ENCODE peak calls at places on chromosomes 12 and 14, in four cellular contexts. B is WTC11, S is HepG2, C is GM12878. O is an unnamed sample.

GRCh38 chr12:77742631-77743030 is 88.1 kb upstream of the NAV3 start:
- DNase-seq in B (no peak), C (no peak), S (peak), O (no peak)

GRCh38 chr14:63896278-63896720 is 43.5 kb downstream of the SYNE2 start:
- DNase-seq in S (peak), B (no peak), C (no peak), O (no peak)

GRCh38 chr14:48323655-48324054 is 648.2 kb upstream of the MDGA2 start:
- DNase-seq in B (no peak), C (no peak), S (no peak), O (no peak)

GRCh38 chr14:61764342-61765122 is 2.3 kb downstream of the SNAPC1 start:
- DNase-seq in C (no peak), B (no peak), S (no peak), O (no peak)

GRCh38 chr14:73491256-73491976 is 683 bp downstream of the RIOX1 start:
- DNase-seq in S (peak), C (no peak), B (peak), O (peak)

GRCh38 chr14:38209572-38210159 is 2.0 kb downstream of the SSTR1 start:
- DNase-seq in S (no peak), B (no peak), C (no peak), O (no peak)

GRCh38 chr12:132908145-132909029 is 21.0 kb upstream of the CHFR start:
- DNase-seq in B (peak), S (no peak), C (peak), O (peak)

GRCh38 chr12:100963381-100963780 is 168.8 kb downstream of the ANO4 start:
- DNase-seq in S (no peak), C (no peak), B (no peak), O (no peak)

GRCh38 chr12:83434600-83434999 is 747.9 kb downstream of the TMTC2 start:
- DNase-seq in S (no peak), C (no peak), B (no peak), O (no peak)

GRCh38 chr12:22792198-22792597 is 167.2 kb downstream of the ETNK1 start:
- DNase-seq in S (no peak), C (no peak), B (no peak), O (no peak)

GRCh38 chr14:61561657-61562276 is 133.5 kb upstream of the HIF1A start:
- DNase-seq in B (no peak), C (no peak), S (peak), O (no peak)

GRCh38 chr14:37129047-37129446 is 43.4 kb downstream of the SLC25A21 start:
- DNase-seq in B (no peak), S (no peak), C (no peak), O (no peak)

GRCh38 chr12:128052777-128053176 is 214.2 kb upstream of the TMEM132C start:
- DNase-seq in B (no peak), S (no peak), C (no peak), O (no peak)

GRCh38 chr12:128056299-128056885 is 210.6 kb upstream of the TMEM132C start:
- DNase-seq in S (no peak), C (no peak), B (no peak), O (no peak)

GRCh38 chr12:128047266-128048060 is 219.5 kb upstream of the TMEM132C start:
- DNase-seq in B (no peak), S (no peak), C (no peak), O (no peak)

GRCh38 chr12:128055567-128055966 is 211.4 kb upstream of the TMEM132C start:
- DNase-seq in S (no peak), B (no peak), C (no peak), O (no peak)

DNA sequence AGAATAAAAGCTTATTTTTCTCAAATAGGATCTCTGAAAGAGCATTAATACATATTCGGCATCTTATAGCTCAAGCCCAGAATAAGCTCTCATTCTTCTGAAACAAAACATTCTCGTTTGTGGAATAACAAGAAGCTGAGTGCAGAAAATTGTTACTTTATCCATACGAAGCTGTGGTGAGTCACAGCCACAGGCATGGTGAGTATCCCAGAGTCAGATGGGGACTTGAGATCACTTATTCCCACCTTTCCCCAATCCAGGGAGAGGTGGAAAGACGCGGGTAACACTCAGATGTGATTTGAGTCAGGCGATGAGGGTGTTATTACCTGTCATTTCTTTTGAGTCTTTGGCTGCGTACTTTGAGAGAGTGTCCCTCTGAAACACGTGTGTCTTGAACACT is 214.6 kb upstream of the TMEM132C start:
- DNase-seq in C (no peak), B (no peak), S (no peak), O (no peak)
- TF ChIP-seq CREB1 in C (no peak), B (no peak), S (no peak), O (no peak)

GRCh38 chr14:104023325-104024055 is 62.0 kb upstream of the ASPG start:
- DNase-seq in B (no peak), C (no peak), S (no peak), O (no peak)

GRCh38 chr14:104016873-104017650 is 68.4 kb upstream of the ASPG start:
- DNase-seq in C (no peak), S (no peak), B (no peak), O (no peak)

GRCh38 chr14:104019806-104020205 is 65.7 kb upstream of the ASPG start:
- DNase-seq in C (no peak), B (no peak), S (no peak), O (no peak)

GRCh38 chr14:104019029-104019428 is 66.5 kb upstream of the ASPG start:
- DNase-seq in S (no peak), C (no peak), B (no peak), O (no peak)

GRCh38 chr14:104020471-104020870 is 65.0 kb upstream of the ASPG start:
- DNase-seq in B (no peak), C (no peak), S (no peak), O (no peak)
- TF ChIP-seq CBFB in B (no peak), C (no peak), S (no peak), O (no peak)

GRCh38 chr12:104048162-104048561 is 1.8 kb downstream of the GLT8D2 start:
- DNase-seq in S (no peak), B (no peak), C (no peak), O (no peak)
- TF ChIP-seq CREB1 in S (no peak), B (no peak), C (no peak), O (no peak)

GRCh38 chr12:68627673-68628319 is 17.1 kb downstream of the RAP1B start:
- DNase-seq in B (no peak), S (no peak), C (no peak), O (no peak)
- TF ChIP-seq CBFB in B (no peak), S (no peak), C (no peak), O (no peak)

DNA sequence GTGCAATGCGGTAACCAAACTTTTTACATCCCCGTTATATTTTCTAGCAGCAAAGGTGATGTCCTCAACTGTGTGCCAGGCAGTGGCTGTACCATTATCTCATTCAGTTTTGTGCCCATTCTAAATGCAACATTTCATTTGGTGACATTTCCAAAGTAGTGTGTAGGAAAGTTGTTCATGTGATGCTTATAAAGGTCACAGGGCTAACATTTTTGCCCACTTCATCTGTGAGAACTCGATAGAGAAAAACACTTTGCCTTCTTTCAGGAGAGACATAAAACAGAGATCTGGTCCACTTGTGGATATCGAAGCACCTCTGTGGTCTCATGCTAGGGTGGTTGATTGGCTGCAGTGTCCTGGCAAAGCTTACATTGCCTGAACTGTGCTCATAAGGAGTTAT is 414.2 kb upstream of the PDE3A start:
- DNase-seq in S (no peak), C (no peak), B (no peak), O (no peak)
- TF ChIP-seq CREB1 in S (no peak), C (no peak), B (no peak), O (no peak)

GRCh38 chr14:66120402-66120801 is 365.8 kb upstream of the CCDC196 start:
- DNase-seq in S (no peak), C (no peak), B (no peak), O (no peak)

GRCh38 chr14:66121859-66122258 is 364.3 kb upstream of the CCDC196 start:
- DNase-seq in S (no peak), C (no peak), B (peak), O (no peak)

GRCh38 chr14:66119805-66120204 is 366.4 kb upstream of the CCDC196 start:
- DNase-seq in S (no peak), C (no peak), B (no peak), O (no peak)

GRCh38 chr14:66114071-66114470 is 372.1 kb upstream of the CCDC196 start:
- DNase-seq in C (no peak), S (no peak), B (no peak), O (no peak)

GRCh38 chr14:66117600-66117999 is 368.6 kb upstream of the CCDC196 start:
- DNase-seq in B (no peak), S (no peak), C (no peak), O (no peak)
- TF ChIP-seq CBFB in B (no peak), S (no peak), C (no peak), O (no peak)

GRCh38 chr12:116200812-116201211 is 76.7 kb downstream of the MED13L start:
- DNase-seq in B (no peak), C (no peak), S (no peak), O (no peak)
- TF ChIP-seq CREB1 in B (no peak), C (no peak), S (no peak), O (no peak)